ENCODE peak calls at places on chromosomes 11 and 22, in four cellular contexts. P is HCT116; B is heart left ventricle; J is CD8-positive, alpha-beta T cell. Q is an unnamed sample.
A peak's percentile ranks its signal among the peaks of the same experiment; 100 is the strongest.

GRCh38 chr11:117793521-117793920 is 3.5 kb downstream of the DSCAML1 start:
- DNase-seq in P (no peak), B (no peak), J (no peak), Q (no peak)

GRCh38 chr11:1880746-1881441 is 10.8 kb downstream of the PRR33 start:
- DNase-seq in B (peak; percentile 36), P (no peak), J (no peak), Q (no peak)

GRCh38 chr22:25942126-25942988 is 200.4 kb downstream of the MYO18B start:
- DNase-seq in B (no peak), P (no peak), J (no peak), Q (no peak)

GRCh38 chr11:69251639-69252493 is 42.1 kb upstream of the MYEOV start:
- DNase-seq in B (no peak), J (no peak), P (no peak), Q (no peak)

GRCh38 chr22:26779108-26779507 is 121.7 kb downstream of the MIAT start:
- DNase-seq in B (no peak), J (no peak), P (no peak), Q (no peak)

GRCh38 chr11:115606223-115607220 is 102.3 kb upstream of the CADM1 start:
- DNase-seq in J (no peak), P (no peak), B (peak; percentile 72), Q (peak; percentile 31)

GRCh38 chr11:6926208-6927029 is at the start of gene ZNF215:
- DNase-seq in J (no peak), P (peak; percentile 93), B (peak; percentile 83), Q (peak; percentile 72)

GRCh38 chr22:49155809-49156580 is 671.7 kb downstream of the BRD1 start:
- DNase-seq in P (no peak), B (no peak), J (no peak), Q (no peak)

GRCh38 chr22:46147471-46148267 is 2.7 kb upstream of the PPARA start:
- DNase-seq in J (no peak), B (no peak), P (no peak), Q (peak; percentile 63)

GRCh38 chr22:35592418-35592967 is 24.6 kb downstream of the MB start:
- DNase-seq in J (no peak), B (peak; percentile 66), P (no peak), Q (no peak)

GRCh38 chr22:30247974-30248373 is 1.4 kb upstream of the LIF start:
- DNase-seq in B (no peak), P (no peak), J (no peak), Q (no peak)

GRCh38 chr22:19495562-19496323 is 16.0 kb downstream of the CDC45 start:
- DNase-seq in P (no peak), J (no peak), B (no peak), Q (no peak)

GRCh38 chr22:46297151-46297819 is 615 bp downstream of the GTSE1 start:
- DNase-seq in J (no peak), P (no peak), B (no peak), Q (no peak)

GRCh38 chr11:107157146-107157808 is 139.0 kb upstream of the GUCY1A2 start:
- DNase-seq in P (no peak), J (no peak), B (no peak), Q (no peak)

GRCh38 chr11:70720291-70720690 is 322.0 kb downstream of the CTTN start:
- DNase-seq in B (no peak), J (no peak), P (no peak), Q (no peak)

GRCh38 chr22:30310881-30311771 is 15.6 kb downstream of the TBC1D10A start:
- DNase-seq in B (peak; percentile 87), P (no peak), J (no peak), Q (peak; percentile 80)

GRCh38 chr11:36375348-36376314 is 79.5 kb downstream of the PRR5L start:
- DNase-seq in B (no peak), J (no peak), P (no peak), Q (no peak)

GRCh38 chr22:41092847-41093371 is 517 bp downstream of the EP300 start:
- DNase-seq in J (peak; percentile 5), B (no peak), P (no peak), Q (peak; percentile 29)

GRCh38 chr11:95924414-95924760 is 480 bp upstream of the MTMR2 start:
- DNase-seq in B (no peak), P (no peak), J (no peak), Q (no peak)

GRCh38 chr11:64321533-64321932 is 3.6 kb downstream of the PRDX5 start:
- DNase-seq in B (no peak), P (no peak), J (no peak), Q (no peak)

GRCh38 chr11:2538951-2539735 is 94.3 kb downstream of the KCNQ1 start:
- DNase-seq in J (no peak), P (no peak), B (peak; percentile 25), Q (no peak)

GRCh38 chr11:89625171-89625570 is 84.9 kb upstream of the TRIM77 start:
- DNase-seq in B (no peak), J (no peak), P (no peak), Q (no peak)

GRCh38 chr11:43278302-43278956 is 33.4 kb upstream of the API5 start:
- DNase-seq in J (no peak), P (peak; percentile 33), B (no peak), Q (no peak)

GRCh38 chr11:70292166-70292565 is 21.7 kb downstream of the PPFIA1 start:
- DNase-seq in B (no peak), J (no peak), P (no peak), Q (no peak)

GRCh38 chr22:36528336-36528735 is 630 bp downstream of the EIF3D start:
- DNase-seq in P (no peak), J (no peak), B (no peak), Q (no peak)

GRCh38 chr22:45651931-45652528 is 19.6 kb upstream of the ATXN10 start:
- DNase-seq in P (no peak), B (no peak), J (no peak), Q (no peak)

GRCh38 chr11:74871037-74871436 is 77.9 kb downstream of the XRRA1 start:
- DNase-seq in P (no peak), B (no peak), J (no peak), Q (no peak)

GRCh38 chr11:78418584-78419211 is 1.1 kb upstream of the GAB2 start:
- DNase-seq in J (no peak), B (no peak), P (no peak), Q (no peak)

GRCh38 chr11:65274734-65275682 is 13.2 kb downstream of the POLA2 start:
- DNase-seq in J (no peak), B (peak; percentile 77), P (peak; percentile 68), Q (peak; percentile 92)

GRCh38 chr11:109527496-109527895 is 105.5 kb downstream of the C11orf87 start:
- DNase-seq in J (no peak), B (no peak), P (no peak), Q (no peak)

GRCh38 chr11:72306186-72306585 is 62.2 kb upstream of the PHOX2A start:
- DNase-seq in J (no peak), P (no peak), B (no peak), Q (no peak)

GRCh38 chr11:64711138-64711943 is 11.7 kb downstream of the NRXN2 start:
- DNase-seq in P (no peak), B (no peak), J (no peak), Q (no peak)

GRCh38 chr22:23113847-23114720 is 27.7 kb downstream of the RSPH14 start:
- DNase-seq in P (no peak), J (no peak), B (no peak), Q (no peak)

GRCh38 chr22:30870451-30871345 is 97.9 kb downstream of the MORC2 start:
- DNase-seq in B (no peak), P (no peak), J (no peak), Q (peak; percentile 2)

GRCh38 chr11:110939471-110939870 is 227.2 kb upstream of the ARHGAP20 start:
- DNase-seq in J (no peak), B (no peak), P (no peak), Q (no peak)

GRCh38 chr11:11621881-11622706 is at the start of gene GALNT18:
- DNase-seq in B (peak; percentile 95), J (peak; percentile 32), P (peak; percentile 81), Q (peak; percentile 94)
- TF ChIP-seq CTCF in B (peak; percentile 63), J (no peak), P (peak; percentile 29), Q (peak; percentile 54)

GRCh38 chr22:42833104-42833503 is 24.0 kb downstream of the ARFGAP3 start:
- DNase-seq in P (no peak), B (no peak), J (no peak), Q (no peak)

GRCh38 chr22:42834177-42834949 is 22.7 kb downstream of the ARFGAP3 start:
- DNase-seq in J (no peak), B (no peak), P (no peak), Q (no peak)

GRCh38 chr22:42830161-42830560 is 26.9 kb downstream of the ARFGAP3 start:
- DNase-seq in B (no peak), P (no peak), J (no peak), Q (no peak)

GRCh38 chr22:42829311-42829710 is 27.8 kb downstream of the ARFGAP3 start:
- DNase-seq in J (no peak), P (no peak), B (no peak), Q (no peak)

DNA sequence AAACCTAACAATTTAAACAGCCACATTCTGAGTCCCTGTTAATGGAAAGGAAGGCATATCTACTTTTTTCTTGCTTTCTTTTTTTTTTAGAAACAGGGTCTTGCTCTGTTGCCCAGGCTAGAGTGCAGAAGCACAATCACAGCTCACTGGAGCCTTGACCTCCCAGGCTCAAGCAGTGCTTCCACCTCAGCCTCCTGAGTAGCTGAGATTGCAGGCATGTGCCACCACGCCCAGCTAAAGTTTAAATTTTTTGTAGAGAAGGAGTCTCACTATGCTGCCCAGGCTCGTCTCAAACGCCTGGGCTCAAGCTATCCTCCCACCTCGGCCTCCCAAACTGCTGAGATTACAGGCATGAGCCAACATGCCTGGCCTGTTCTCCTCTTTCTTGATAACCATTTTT is 25.4 kb downstream of the ARFGAP3 start:
- DNase-seq in J (no peak), B (no peak), P (no peak), Q (no peak)
- H3K36me3 ChIP-seq in J (peaks cover 17% of the 10 kb centered on the region), B (peaks cover 97% of the 10 kb centered on the region), P (peaks cover 9% of the 10 kb centered on the region), Q (no peaks in the 10 kb centered on the region)

DNA sequence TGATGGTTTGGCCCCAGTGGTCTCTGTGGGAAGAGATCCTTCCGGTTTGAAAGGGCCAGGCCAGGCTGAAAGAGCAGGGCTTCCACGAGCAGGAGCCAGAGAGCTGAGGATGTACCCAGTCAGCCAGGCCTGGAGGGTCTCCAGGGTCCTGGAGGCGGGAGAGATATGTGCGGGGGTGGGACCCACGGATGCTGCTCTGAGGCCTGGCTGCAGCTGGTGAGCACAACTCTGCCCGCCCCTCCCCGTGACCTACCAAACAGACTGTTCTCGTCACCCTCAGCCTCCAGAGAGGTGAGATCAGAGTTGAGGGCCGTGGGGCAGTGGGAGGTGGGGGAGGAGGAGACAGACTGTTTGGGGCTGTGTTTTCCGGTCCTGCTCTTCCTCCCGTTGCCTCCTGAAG is 42.2 kb downstream of the TRIOBP start:
- DNase-seq in P (no peak), J (no peak), B (peak; percentile 88), Q (peak; percentile 78)
- TF ChIP-seq CTCF in P (no peak), J (no peak), B (no peak), Q (no peak)

DNA sequence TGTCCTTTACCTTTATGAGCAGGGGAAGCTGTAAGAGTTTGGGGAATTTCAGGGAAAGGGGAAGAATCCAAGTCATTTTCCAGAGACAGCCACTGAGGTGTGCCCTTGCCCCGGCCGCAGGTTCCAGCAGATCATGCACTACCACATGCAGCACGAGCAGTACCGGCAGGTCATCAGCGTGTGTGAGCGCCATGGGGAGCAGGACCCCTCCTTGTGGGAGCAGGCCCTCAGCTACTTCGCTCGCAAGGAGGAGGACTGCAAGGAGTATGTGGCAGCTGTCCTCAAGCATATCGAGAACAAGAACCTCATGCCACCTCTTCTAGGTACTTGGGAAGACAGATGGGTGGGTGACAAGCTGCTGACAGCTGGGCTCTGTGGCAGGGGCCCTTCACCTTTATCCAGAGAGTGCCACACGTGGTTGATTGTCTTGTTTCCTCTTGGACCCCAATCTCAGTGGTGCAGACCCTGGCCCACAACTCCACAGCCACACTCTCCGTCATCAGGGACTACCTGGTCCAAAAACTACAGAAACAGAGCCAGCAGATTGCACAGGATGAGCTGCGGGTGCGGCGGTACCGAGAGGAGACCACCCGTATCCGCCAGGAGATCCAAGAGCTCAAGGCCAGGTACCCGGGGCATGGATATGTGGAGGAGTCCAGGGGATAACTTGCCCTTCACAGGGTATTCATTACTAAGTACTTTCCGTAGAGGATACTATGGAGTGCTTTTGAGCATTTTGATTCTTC is 5.8 kb upstream of the HMBS start:
- DNase-seq in P (no peak), B (no peak), J (no peak), Q (no peak)
- H3K36me3 ChIP-seq in P (peaks cover 18% of the 10 kb centered on the region), B (peaks cover 90% of the 10 kb centered on the region), J (peaks cover 49% of the 10 kb centered on the region), Q (peaks cover 78% of the 10 kb centered on the region)